ENCODE peak calls at places on chromosomes 16 and 17, in four cellular contexts. H is fibroblast of lung, Z is T-helper 17 cell, W is frontal cortex. G is an unnamed sample.

GRCh38 chr17:28918295-28918694 is 15.4 kb upstream of the DHRS13 start:
- DNase-seq in Z (no peak), H (no peak), W (no peak), G (no peak)

GRCh38 chr17:70320642-70321345 is 151.5 kb downstream of the KCNJ2 start:
- DNase-seq in H (peak), Z (no peak), W (no peak), G (no peak)

GRCh38 chr16:10629592-10629963 is 49.2 kb upstream of the EMP2 start:
- DNase-seq in W (no peak), H (no peak), Z (no peak), G (peak)

GRCh38 chr17:68011199-68011665 is 15.0 kb upstream of the C17orf58 start:
- DNase-seq in Z (peak), W (peak), H (no peak), G (peak)

GRCh38 chr16:85523602-85524364 is 89.3 kb upstream of the GSE1 start:
- DNase-seq in H (peak), Z (no peak), W (no peak), G (no peak)

GRCh38 chr17:21124096-21124495 is 2.7 kb upstream of the DHRS7B start:
- DNase-seq in Z (no peak), W (no peak), H (no peak), G (peak)

GRCh38 chr17:30271102-30271501 is 20.6 kb downstream of the BLMH start:
- DNase-seq in H (peak), Z (no peak), W (no peak), G (no peak)

GRCh38 chr16:53502331-53503269 is at the start of gene AKTIP:
- DNase-seq in H (peak), W (peak), Z (peak), G (no peak)

GRCh38 chr16:56518435-56518834 is 1.4 kb downstream of the BBS2 start:
- DNase-seq in H (no peak), W (no peak), Z (no peak), G (no peak)

GRCh38 chr16:57192720-57193486 is 6.8 kb downstream of the RSPRY1 start:
- DNase-seq in Z (no peak), W (no peak), H (peak), G (peak)

GRCh38 chr17:72388765-72389473 is 268.1 kb downstream of the SOX9 start:
- DNase-seq in H (peak), Z (no peak), W (no peak), G (peak)

GRCh38 chr17:31481783-31482081 is 90.3 kb downstream of the RAB11FIP4 start:
- DNase-seq in Z (no peak), H (no peak), W (no peak), G (peak)